ENCODE peak calls at places on chromosomes 5 and 9, in six cellular contexts. N, A, I, W, L and R are unnamed samples. For H3K4me1, the result is how much of the 10 kb centered on the place peaks cover.

GRCh38 chr5:170614071-170614490 is 110.3 kb downstream of the KCNIP1 start:
- DNase-seq in N (no peak), A (no peak), I (no peak), W (no peak), L (peak), R (peak)

GRCh38 chr9:18379073-18379811 is 94.7 kb upstream of the ADAMTSL1 start:
- DNase-seq in N (no peak), A (peak), I (no peak), W (peak), L (no peak), R (no peak)

GRCh38 chr5:126280820-126281219 is 142.4 kb upstream of the GRAMD2B start:
- DNase-seq in N (no peak), A (no peak), I (no peak), W (no peak), L (no peak), R (no peak)

GRCh38 chr5:27208051-27208450 is 169.7 kb upstream of the CDH9 start:
- DNase-seq in N (no peak), A (no peak), I (no peak), W (no peak), L (no peak), R (no peak)

GRCh38 chr5:1765141-1765879 is 34.3 kb downstream of the MRPL36 start:
- DNase-seq in N (no peak), A (no peak), I (no peak), W (no peak), L (peak), R (no peak)

GRCh38 chr9:12816656-12817101 is 41.9 kb downstream of the LURAP1L start:
- DNase-seq in N (no peak), A (peak), I (no peak), W (no peak), L (no peak), R (no peak)

GRCh38 chr5:179163236-179164155 is 103.3 kb downstream of the ZNF354C start:
- DNase-seq in N (no peak), A (no peak), I (no peak), W (no peak), L (peak), R (no peak)

GRCh38 chr9:122219856-122220672 is 8.7 kb downstream of the LHX6 start:
- DNase-seq in N (no peak), A (no peak), I (no peak), W (no peak), L (no peak), R (no peak)

GRCh38 chr5:38467353-38468040 is 88.9 kb downstream of the LIFR start:
- DNase-seq in N (no peak), A (no peak), I (no peak), W (no peak), L (peak), R (no peak)

GRCh38 chr9:134306583-134307222 is 19.6 kb upstream of the RXRA start:
- DNase-seq in N (no peak), A (no peak), I (no peak), W (no peak), L (peak), R (no peak)

GRCh38 chr9:6467006-6467625 is 54.1 kb downstream of the UHRF2 start:
- DNase-seq in N (no peak), A (no peak), I (no peak), W (peak), L (no peak), R (no peak)

GRCh38 chr5:155934964-155935363 is 392.0 kb upstream of the SGCD start:
- DNase-seq in N (no peak), A (no peak), I (no peak), W (no peak), L (no peak), R (no peak)

GRCh38 chr9:131037336-131038255 is 28.6 kb downstream of the LAMC3 start:
- DNase-seq in N (no peak), A (no peak), I (no peak), W (no peak), L (peak), R (no peak)

GRCh38 chr9:127968046-127968445 is 12.7 kb downstream of the EEIG1 start:
- DNase-seq in N (peak), A (peak), I (no peak), W (peak), L (no peak), R (no peak)
- H3K4me1 ChIP-seq in N (half or more), A (half or more), I (half or more), W (half or more), L (half or more), R (half or more)

DNA sequence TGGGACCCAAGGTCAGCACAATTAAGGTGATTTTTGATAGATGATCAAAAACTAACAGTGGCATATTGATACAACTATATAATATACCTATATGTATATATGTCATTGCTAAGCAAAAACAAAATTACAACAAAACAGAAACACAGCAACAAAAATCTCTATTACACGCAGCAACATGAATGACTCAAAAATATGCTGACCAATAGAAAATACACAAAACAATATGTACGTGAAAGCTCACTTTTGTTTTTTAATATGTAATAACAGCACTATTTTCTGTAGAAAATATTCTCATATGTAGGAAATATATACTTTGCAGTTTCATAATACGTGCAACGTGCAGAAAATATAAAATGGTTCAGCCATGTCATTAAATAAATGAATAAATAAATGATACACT is 1985.7 kb upstream of the CDH9 start:
- DNase-seq in N (no peak), A (no peak), I (no peak), W (no peak), L (no peak), R (no peak)
- H3K4me1 ChIP-seq in N (under half), A (under half), I (under half), W (under half), L (under half), R (under half)

GRCh38 chr5:172641359-172642045 is 439 bp downstream of the NEURL1B start:
- DNase-seq in N (no peak), A (peak), I (no peak), W (no peak), L (peak), R (peak)
- H3K4me1 ChIP-seq in N (under half), A (under half), I (half or more), W (under half), L (under half), R (under half)

GRCh38 chr9:89806371-89807100 is 201.7 kb downstream of the GADD45G start:
- DNase-seq in N (no peak), A (no peak), I (no peak), W (peak), L (no peak), R (no peak)

GRCh38 chr9:89807682-89808075 is 202.9 kb downstream of the GADD45G start:
- DNase-seq in N (no peak), A (no peak), I (no peak), W (no peak), L (no peak), R (no peak)

GRCh38 chr9:89804766-89805531 is 200.1 kb downstream of the GADD45G start:
- DNase-seq in N (no peak), A (no peak), I (no peak), W (no peak), L (no peak), R (no peak)

GRCh38 chr9:89807101-89807395 is 202.2 kb downstream of the GADD45G start:
- DNase-seq in N (no peak), A (no peak), I (no peak), W (no peak), L (no peak), R (no peak)

GRCh38 chr9:89805726-89806125 is 200.9 kb downstream of the GADD45G start:
- DNase-seq in N (no peak), A (no peak), I (no peak), W (no peak), L (no peak), R (no peak)
- H3K4me1 ChIP-seq in N (under half), A (under half), I (under half), W (under half), L (under half), R (under half)

GRCh38 chr5:14209222-14209822 is 66.2 kb downstream of the TRIO start:
- DNase-seq in N (no peak), A (no peak), I (no peak), W (no peak), L (no peak), R (no peak)
- H3K4me1 ChIP-seq in N (under half), A (half or more), I (half or more), W (half or more), L (under half), R (under half)

GRCh38 chr5:31637851-31638250 is 1.1 kb upstream of the PDZD2 start:
- DNase-seq in N (no peak), A (no peak), I (no peak), W (no peak), L (no peak), R (no peak)

GRCh38 chr5:31638286-31638685 is 645 bp upstream of the PDZD2 start:
- DNase-seq in N (no peak), A (no peak), I (no peak), W (no peak), L (peak), R (no peak)

GRCh38 chr5:31640024-31640423 is 1.1 kb downstream of the PDZD2 start:
- DNase-seq in N (no peak), A (no peak), I (no peak), W (no peak), L (no peak), R (no peak)

GRCh38 chr5:31639488-31640011 is 619 bp downstream of the PDZD2 start:
- DNase-seq in N (no peak), A (no peak), I (no peak), W (no peak), L (no peak), R (no peak)

GRCh38 chr5:31638748-31639418 is at the start of gene PDZD2:
- DNase-seq in N (peak), A (peak), I (no peak), W (peak), L (peak), R (peak)
- H3K4me1 ChIP-seq in N (under half), A (under half), I (under half), W (under half), L (under half), R (under half)